ENCODE peak calls at places on chromosomes 11 and 22, in ten cellular contexts. T is ovary, E is fibroblast of the aortic adventitia, C is IMR-90, L is tibial artery, J is Calu3, V is tibial nerve, A is DND-41, K is sigmoid colon, Z is ascending aorta. M is an unnamed sample.

GRCh38 chr11:11465280-11465679 is 112.2 kb upstream of the CSNK2A3 start:
- DNase-seq in J (no peak), A (no peak), L (no peak), K (no peak), T (no peak), V (no peak), E (no peak), C (no peak), Z (no peak), M (no peak)

GRCh38 chr22:30290679-30291333 is 1.5 kb upstream of the CASTOR1 start:
- DNase-seq in J (peak), K (peak), V (peak), T (peak), L (peak), Z (peak), E (peak), C (peak), A (peak), M (no peak)

GRCh38 chr11:16610213-16610737 is 128.2 kb upstream of the C11orf58 start:
- DNase-seq in T (no peak), L (no peak), J (no peak), C (no peak), K (no peak), V (no peak), Z (no peak), A (no peak), E (no peak), M (no peak)

GRCh38 chr22:42041784-42042183 is 28.8 kb downstream of the NAGA start:
- DNase-seq in C (no peak), Z (no peak), T (no peak), L (no peak), K (no peak), V (no peak), J (no peak), E (no peak), A (no peak), M (no peak)

GRCh38 chr11:93348931-93349330 is 18.4 kb downstream of the DEUP1 start:
- DNase-seq in T (no peak), C (no peak), E (no peak), K (no peak), V (no peak), J (no peak), L (no peak), A (no peak), Z (no peak), M (no peak)

GRCh38 chr11:114237321-114238280 is 58.6 kb upstream of the NNMT start:
- DNase-seq in T (no peak), J (no peak), V (no peak), A (no peak), K (no peak), E (no peak), Z (no peak), L (no peak), C (peak), M (no peak)

GRCh38 chr11:107563702-107564101 is 1.8 kb downstream of the ALKBH8 start:
- DNase-seq in V (no peak), J (peak), C (peak), Z (no peak), E (peak), K (no peak), L (peak), T (no peak), A (peak), M (peak)

GRCh38 chr11:62974848-62975522 is 9.8 kb downstream of the SLC22A6 start:
- DNase-seq in L (no peak), C (no peak), V (no peak), E (peak), K (peak), Z (no peak), T (peak), A (peak), J (peak), M (peak)

GRCh38 chr11:117230981-117231636 is 764 bp downstream of the PCSK7 start:
- DNase-seq in J (no peak), Z (no peak), A (no peak), T (no peak), E (no peak), C (no peak), V (no peak), L (no peak), K (no peak), M (no peak)

GRCh38 chr22:44184006-44184405 is 3.3 kb downstream of the PARVG start:
- DNase-seq in Z (no peak), E (no peak), J (no peak), L (no peak), C (no peak), T (no peak), A (no peak), K (no peak), V (no peak), M (no peak)

GRCh38 chr11:1618231-1618630 is 3.7 kb downstream of the KRTAP5-4 start:
- DNase-seq in K (no peak), T (no peak), J (no peak), A (no peak), L (no peak), Z (no peak), C (no peak), V (no peak), E (no peak), M (no peak)

GRCh38 chr11:123137496-123138270 is 57.4 kb downstream of the CLMP start:
- DNase-seq in Z (peak), A (no peak), V (peak), C (peak), L (peak), K (peak), J (no peak), T (peak), E (peak), M (peak)

GRCh38 chr22:50301581-50301991 is 5.9 kb downstream of the PLXNB2 start:
- DNase-seq in J (no peak), V (no peak), C (no peak), K (no peak), A (no peak), Z (no peak), L (no peak), E (no peak), T (peak), M (no peak)

GRCh38 chr11:433641-434040 is 8.2 kb downstream of the ANO9 start:
- DNase-seq in C (no peak), E (no peak), L (no peak), K (no peak), Z (no peak), J (no peak), T (no peak), A (no peak), V (no peak), M (no peak)

GRCh38 chr11:123454060-123454651 is 24.1 kb downstream of the GRAMD1B start:
- DNase-seq in V (no peak), L (no peak), C (peak), K (no peak), Z (no peak), A (peak), J (no peak), E (peak), T (no peak), M (no peak)

GRCh38 chr11:45073575-45074225 is 72.7 kb upstream of the PRDM11 start:
- DNase-seq in C (no peak), J (no peak), A (no peak), L (no peak), K (no peak), E (no peak), Z (no peak), V (no peak), T (no peak), M (peak)

GRCh38 chr11:106473089-106473722 is 395.7 kb downstream of the AASDHPPT start:
- DNase-seq in K (no peak), L (no peak), V (no peak), T (no peak), Z (no peak), C (peak), E (peak), A (no peak), J (no peak), M (no peak)

GRCh38 chr11:118334746-118335145 is 7.8 kb downstream of the CD3D start:
- DNase-seq in C (no peak), J (no peak), V (no peak), Z (no peak), T (no peak), K (no peak), A (no peak), L (no peak), E (no peak), M (no peak)

GRCh38 chr11:60841797-60842687 is at the start of gene CCDC86:
- DNase-seq in K (peak), J (peak), V (peak), C (peak), L (peak), Z (peak), E (peak), A (peak), T (peak), M (peak)

GRCh38 chr22:32048069-32048468 is 5.0 kb downstream of the SLC5A1 start:
- DNase-seq in K (no peak), T (no peak), J (no peak), A (no peak), E (no peak), Z (no peak), C (no peak), L (no peak), V (no peak), M (no peak)

GRCh38 chr11:130023204-130023603 is 20.6 kb upstream of the PRDM10 start:
- DNase-seq in C (peak), T (no peak), K (no peak), E (peak), J (peak), L (no peak), A (no peak), V (no peak), Z (no peak), M (peak)

GRCh38 chr11:71194702-71195101 is 57.7 kb downstream of the SHANK2 start:
- DNase-seq in J (no peak), A (no peak), L (no peak), E (no peak), V (no peak), C (no peak), K (no peak), T (no peak), Z (no peak), M (no peak)

GRCh38 chr22:46652081-46652929 is 32.1 kb downstream of the GRAMD4 start:
- DNase-seq in T (peak), E (peak), L (no peak), C (peak), V (no peak), A (no peak), K (no peak), J (no peak), Z (no peak), M (no peak)

GRCh38 chr11:132685174-132685611 is 847.1 kb downstream of the OPCML start:
- DNase-seq in Z (no peak), C (peak), V (no peak), A (peak), L (no peak), E (no peak), J (no peak), T (no peak), K (no peak), M (no peak)

GRCh38 chr11:62383822-62384221 is 35.0 kb upstream of the SCGB1A1 start:
- DNase-seq in V (no peak), K (no peak), E (no peak), Z (no peak), A (no peak), T (no peak), L (no peak), J (no peak), C (no peak), M (no peak)

GRCh38 chr11:90737328-90738050 is 514.6 kb upstream of the CHORDC1 start:
- DNase-seq in T (no peak), J (no peak), E (no peak), Z (no peak), K (no peak), L (no peak), A (no peak), V (no peak), C (no peak), M (no peak)

GRCh38 chr11:86183694-86184093 is 60.9 kb upstream of the EED start:
- DNase-seq in T (no peak), J (peak), A (no peak), C (peak), L (no peak), V (no peak), E (no peak), Z (no peak), K (no peak), M (no peak)

GRCh38 chr11:70230151-70230839 is 27.2 kb downstream of the FADD start:
- DNase-seq in T (no peak), E (peak), L (no peak), A (no peak), Z (no peak), K (no peak), J (no peak), V (no peak), C (no peak), M (no peak)

GRCh38 chr11:123475478-123475877 is 45.4 kb downstream of the GRAMD1B start:
- DNase-seq in T (no peak), E (peak), L (no peak), A (no peak), J (no peak), Z (no peak), K (peak), C (peak), V (no peak), M (no peak)

GRCh38 chr11:18804621-18805020 is 13.0 kb upstream of the PTPN5 start:
- DNase-seq in A (no peak), J (no peak), L (no peak), Z (no peak), T (no peak), E (no peak), C (no peak), K (no peak), V (no peak), M (no peak)

GRCh38 chr22:49886346-49887073 is 31.7 kb downstream of the ALG12 start:
- DNase-seq in E (no peak), V (no peak), K (no peak), L (no peak), T (no peak), J (no peak), A (no peak), C (no peak), Z (no peak), M (no peak)

GRCh38 chr11:119371778-119372182 is 9.7 kb downstream of the USP2 start:
- DNase-seq in A (no peak), T (no peak), Z (no peak), C (no peak), K (no peak), E (no peak), J (no peak), L (no peak), V (no peak), M (no peak)
- TF ChIP-seq CTCF in A (peak), T (no peak), Z (no peak), C (peak), K (no peak), E (no peak), J (no peak), L (peak), V (peak), M (no peak)

GRCh38 chr11:64959498-64959897 is 12.4 kb downstream of the MAJIN start:
- DNase-seq in L (no peak), A (no peak), J (no peak), T (no peak), E (no peak), V (no peak), K (no peak), Z (no peak), C (no peak), M (no peak)

GRCh38 chr11:64951529-64951928 is 15.8 kb upstream of the GPHA2 start:
- DNase-seq in Z (no peak), T (no peak), J (no peak), E (no peak), C (no peak), V (no peak), A (no peak), K (no peak), L (no peak), M (no peak)

GRCh38 chr11:64954201-64954600 is 17.7 kb downstream of the MAJIN start:
- DNase-seq in L (no peak), T (no peak), E (no peak), C (no peak), A (no peak), Z (no peak), V (no peak), K (no peak), J (no peak), M (no peak)
- TF ChIP-seq CTCF in L (no peak), T (no peak), E (no peak), C (no peak), A (no peak), Z (no peak), V (no peak), K (no peak), J (no peak), M (no peak)

DNA sequence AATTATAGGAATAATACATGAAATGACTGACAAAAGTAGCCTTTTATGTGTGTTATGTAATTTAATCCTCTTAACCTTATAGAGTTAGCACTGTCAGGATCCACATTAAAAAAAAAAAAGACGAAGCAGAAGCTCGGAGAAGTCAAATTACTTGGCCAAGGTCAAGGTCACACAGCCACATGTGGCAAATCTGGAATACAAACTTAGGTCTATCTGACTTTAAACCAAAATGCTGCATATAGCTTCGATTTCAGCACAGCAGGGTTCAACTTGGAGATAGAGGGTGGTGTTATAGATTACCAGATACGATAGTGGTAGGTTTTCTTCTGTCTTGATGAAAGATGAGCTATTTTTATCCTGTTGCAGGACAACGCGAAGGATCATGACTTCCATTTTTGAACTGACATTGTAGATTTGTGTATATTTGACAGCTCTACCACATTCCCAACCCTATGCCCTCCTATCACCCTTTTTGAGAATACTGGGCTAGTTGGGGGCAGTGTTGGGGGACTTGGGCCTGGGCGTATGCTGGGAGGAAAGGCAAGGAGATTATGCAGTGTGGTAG is 11.6 kb upstream of the EHF start:
- DNase-seq in A (no peak), T (no peak), J (no peak), Z (no peak), K (no peak), C (no peak), L (no peak), E (no peak), V (no peak), M (no peak)
- TF ChIP-seq CTCF in A (no peak), T (no peak), J (no peak), Z (no peak), K (no peak), C (no peak), L (no peak), E (no peak), V (no peak), M (no peak)

DNA sequence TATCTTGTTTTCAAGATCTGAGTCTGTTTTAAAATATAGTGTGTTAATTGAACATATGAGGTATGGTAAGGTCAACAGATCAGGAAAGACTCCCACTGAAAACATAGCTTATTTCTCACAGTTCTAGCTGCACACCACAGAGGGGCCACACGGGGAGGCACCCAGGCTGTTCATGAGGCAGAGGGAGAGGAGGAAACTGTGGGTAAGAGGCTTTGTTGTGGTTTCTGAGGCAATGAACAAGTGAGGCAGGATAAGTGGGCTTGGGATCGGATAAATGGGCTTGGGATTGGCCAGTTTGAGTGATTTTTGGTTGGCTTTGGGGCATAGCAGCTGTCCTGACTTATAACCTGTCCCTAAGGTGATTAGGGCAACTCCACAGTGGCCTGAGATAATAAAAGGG is 242.1 kb downstream of the LUZP2 start:
- DNase-seq in K (no peak), V (no peak), L (no peak), C (no peak), T (no peak), E (no peak), A (peak), J (no peak), Z (no peak), M (no peak)
- TF ChIP-seq CTCF in K (no peak), V (no peak), L (no peak), C (no peak), T (no peak), E (no peak), A (peak), J (no peak), Z (no peak), M (no peak)

DNA sequence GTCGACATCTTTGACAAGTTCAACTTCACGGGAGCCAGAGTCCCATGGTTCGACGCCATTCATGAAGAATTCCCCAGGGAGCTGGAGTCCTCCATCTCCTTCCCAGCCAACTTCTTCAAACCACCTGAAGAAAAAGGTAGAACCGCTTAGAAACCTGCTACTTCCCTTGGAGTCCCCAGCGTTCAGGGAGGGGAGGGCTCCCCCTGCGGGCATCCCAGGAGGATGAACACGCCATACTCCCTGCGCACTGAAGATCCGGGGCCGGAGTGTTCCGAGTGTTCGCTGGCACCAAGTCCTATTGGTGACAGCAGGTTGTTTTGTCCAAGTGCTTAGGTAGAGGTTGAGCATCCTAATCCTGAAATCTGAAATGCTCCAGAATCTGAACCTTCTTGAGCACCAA is 51.7 kb upstream of the PRODH start:
- DNase-seq in V (no peak), E (no peak), Z (no peak), K (no peak), T (no peak), J (peak), C (no peak), L (no peak), A (no peak), M (no peak)
- TF ChIP-seq CTCF in V (no peak), E (peak), Z (no peak), K (no peak), T (no peak), J (peak), C (peak), L (no peak), A (no peak), M (no peak)

DNA sequence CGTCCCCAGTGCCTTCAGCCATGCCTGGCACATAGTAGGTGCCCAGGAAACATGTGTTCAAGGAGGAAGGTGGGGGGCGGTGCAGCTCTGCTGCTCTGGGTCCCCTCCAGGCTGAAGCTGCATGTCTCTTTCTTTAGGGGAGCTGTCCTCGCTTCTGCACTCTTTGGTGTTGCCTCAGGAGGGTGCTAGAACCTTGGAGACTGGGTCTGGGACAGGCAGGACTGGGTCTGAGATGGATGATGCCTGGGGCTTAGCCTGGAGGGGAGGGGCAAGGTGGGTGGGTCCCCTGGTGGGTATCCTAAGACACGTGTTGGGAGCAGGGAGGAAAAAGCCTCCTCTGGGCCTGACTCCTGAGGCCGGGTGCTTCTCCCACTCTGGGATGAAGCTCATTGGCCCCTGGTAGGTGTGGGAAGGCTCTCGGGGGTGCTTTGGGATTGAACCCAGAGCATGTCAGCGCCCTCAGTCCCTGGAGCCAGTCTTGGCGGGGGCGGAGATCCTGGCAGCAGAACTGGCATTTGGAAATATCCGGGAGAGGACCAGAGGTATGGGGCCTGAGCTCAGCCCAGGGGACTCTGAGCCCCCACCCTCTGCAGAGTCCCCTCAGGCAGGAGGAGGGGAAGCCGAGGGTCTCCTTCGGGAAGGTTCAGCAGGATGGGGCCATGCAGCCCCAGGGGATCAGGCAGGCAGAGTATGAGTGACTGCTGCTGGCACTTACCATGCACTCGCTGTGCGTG is 6.7 kb upstream of the GSTP1 start:
- DNase-seq in A (no peak), V (no peak), K (no peak), J (no peak), T (no peak), Z (no peak), L (no peak), C (no peak), E (no peak), M (no peak)
- TF ChIP-seq CTCF in A (peak), V (no peak), K (no peak), J (no peak), T (no peak), Z (no peak), L (no peak), C (no peak), E (no peak), M (no peak)

M was measured in GM20000.